ENCODE peak calls at places on chromosome 18, in ten cellular contexts. O, E, B, Z, W, V, J, C, R and T are unnamed samples.

GRCh38 chr18:13374468-13375301 is 156.1 kb downstream of the LDLRAD4 start:
- DNase-seq in Z (peak), B (peak), W (no peak), R (no peak), C (no peak), J (no peak), O (no peak), E (no peak), V (no peak), T (peak)

GRCh38 chr18:59141294-59142068 is 1.8 kb downstream of the SEC11C start:
- DNase-seq in Z (no peak), J (no peak), R (no peak), O (no peak), C (no peak), V (no peak), W (no peak), B (peak), E (no peak), T (no peak)

GRCh38 chr18:59149007-59149406 is 9.3 kb downstream of the SEC11C start:
- DNase-seq in Z (no peak), V (no peak), R (no peak), B (no peak), C (no peak), O (no peak), E (no peak), J (no peak), W (no peak), T (peak)

GRCh38 chr18:2441544-2441943 is 129.8 kb downstream of the METTL4 start:
- DNase-seq in E (peak), Z (no peak), C (no peak), J (no peak), B (no peak), O (no peak), R (no peak), W (no peak), V (no peak), T (no peak)

GRCh38 chr18:63177822-63178525 is 141.6 kb downstream of the BCL2 start:
- DNase-seq in R (no peak), B (peak), V (no peak), O (no peak), W (no peak), E (no peak), J (peak), Z (no peak), C (no peak), T (no peak)

GRCh38 chr18:54762386-54762785 is 65.9 kb upstream of the RAB27B start:
- DNase-seq in Z (no peak), B (peak), J (no peak), R (no peak), V (no peak), E (no peak), C (no peak), O (no peak), W (no peak), T (no peak)

GRCh38 chr18:28365406-28365805 is 188.5 kb upstream of the CDH2 start:
- DNase-seq in J (no peak), R (no peak), V (no peak), C (no peak), W (no peak), Z (no peak), B (no peak), O (no peak), E (peak), T (no peak)

GRCh38 chr18:75208836-75209128 is 157 bp downstream of the PTGR3 start:
- DNase-seq in J (no peak), O (no peak), E (no peak), R (no peak), B (no peak), Z (no peak), W (no peak), V (no peak), C (peak), T (no peak)

GRCh38 chr18:59898093-59898492 is 1.7 kb upstream of the PMAIP1 start:
- DNase-seq in C (no peak), B (no peak), O (no peak), E (no peak), R (no peak), W (no peak), J (no peak), Z (no peak), V (no peak), T (no peak)

GRCh38 chr18:63867368-63867767 is 20.1 kb upstream of the SERPINB2 start:
- DNase-seq in Z (no peak), W (no peak), R (no peak), J (no peak), B (no peak), V (no peak), O (no peak), C (no peak), E (no peak), T (no peak)

GRCh38 chr18:39453882-39454281 is 1888.3 kb upstream of the CELF4 start:
- DNase-seq in V (peak), B (peak), C (peak), E (peak), R (no peak), Z (no peak), J (no peak), W (peak), O (no peak), T (no peak)

GRCh38 chr18:54358495-54358793 is 738 bp downstream of the C18orf54 start:
- DNase-seq in V (no peak), W (no peak), B (no peak), O (no peak), C (no peak), J (no peak), R (no peak), E (peak), Z (peak), T (no peak)

GRCh38 chr18:45449761-45450227 is 165.5 kb upstream of the SLC14A2 start:
- DNase-seq in Z (no peak), E (no peak), O (no peak), V (peak), C (peak), R (no peak), J (peak), B (no peak), W (no peak), T (no peak)

GRCh38 chr18:54608008-54608642 is 17.1 kb downstream of the DYNAP start:
- DNase-seq in B (peak), W (no peak), J (no peak), Z (no peak), O (no peak), R (no peak), C (no peak), E (peak), V (no peak), T (no peak)

GRCh38 chr18:3455938-3456685 is 6.1 kb downstream of the TGIF1 start:
- DNase-seq in W (no peak), C (no peak), R (no peak), B (peak), O (no peak), J (peak), Z (no peak), E (peak), V (no peak), T (no peak)

GRCh38 chr18:26307161-26307773 is 81.0 kb downstream of the TAF4B start:
- DNase-seq in Z (peak), J (peak), W (peak), C (peak), O (no peak), V (no peak), R (peak), B (peak), E (peak), T (peak)

GRCh38 chr18:44231936-44232335 is 448.8 kb upstream of the SETBP1 start:
- DNase-seq in V (no peak), J (no peak), R (no peak), C (no peak), E (no peak), Z (no peak), B (no peak), W (no peak), O (no peak), T (no peak)

GRCh38 chr18:36814994-36815393 is 13.8 kb downstream of the TPGS2 start:
- DNase-seq in Z (no peak), R (no peak), E (no peak), C (no peak), J (no peak), V (no peak), B (peak), O (no peak), W (no peak), T (no peak)

GRCh38 chr18:22683196-22683676 is 249.9 kb upstream of the RBBP8 start:
- DNase-seq in J (peak), O (peak), Z (peak), V (peak), R (no peak), E (peak), C (peak), B (peak), W (peak), T (no peak)

GRCh38 chr18:80183273-80184050 is 63.9 kb downstream of the PARD6G start:
- DNase-seq in C (no peak), R (no peak), W (no peak), E (no peak), B (no peak), V (no peak), Z (no peak), J (no peak), O (no peak), T (no peak)

GRCh38 chr18:62850619-62851306 is 135.4 kb downstream of the PHLPP1 start:
- DNase-seq in R (no peak), O (no peak), C (no peak), E (no peak), V (no peak), Z (no peak), B (no peak), J (no peak), W (no peak), T (no peak)

GRCh38 chr18:9731380-9731779 is 23.3 kb downstream of the RAB31 start:
- DNase-seq in J (no peak), O (no peak), V (no peak), W (no peak), C (peak), R (no peak), E (peak), B (no peak), Z (no peak), T (no peak)

GRCh38 chr18:71899183-71899582 is 645.0 kb downstream of the CBLN2 start:
- DNase-seq in J (no peak), V (no peak), B (no peak), W (no peak), O (no peak), C (no peak), Z (no peak), E (no peak), R (no peak), T (no peak)

GRCh38 chr18:30800800-30801199 is 241.7 kb downstream of the DSC3 start:
- DNase-seq in W (no peak), E (no peak), Z (no peak), O (no peak), J (no peak), B (no peak), C (no peak), R (no peak), V (no peak), T (no peak)

GRCh38 chr18:12236934-12237832 is 17.0 kb upstream of the CIDEA start:
- DNase-seq in R (peak), O (no peak), Z (peak), V (peak), W (no peak), B (peak), E (peak), C (peak), J (peak), T (peak)
- TF ChIP-seq CTCF in R (peak), O (peak), Z (peak), V (peak), W (peak), B (peak), E (peak), C (peak), J (peak), T (peak)

DNA sequence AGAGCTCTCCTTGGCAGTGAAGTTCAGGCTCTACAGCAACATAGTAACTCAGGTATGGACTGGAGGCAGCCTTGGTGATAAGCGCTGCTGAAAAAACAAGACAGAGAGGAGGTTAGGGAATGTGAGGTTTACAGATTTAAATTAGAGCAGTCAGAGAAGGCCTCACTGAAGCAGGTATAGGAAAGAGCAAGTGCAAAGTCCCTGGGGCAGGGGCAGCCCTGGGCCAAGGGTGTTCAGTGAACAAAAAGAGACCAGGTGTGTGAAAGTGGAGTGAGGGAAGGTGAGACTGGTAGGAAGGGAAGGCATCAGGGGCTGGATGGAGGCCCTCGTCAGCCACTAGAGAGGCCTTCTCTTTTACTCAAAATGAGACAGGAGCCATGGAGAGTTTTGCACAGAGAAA is 89.6 kb downstream of the LAMA3 start:
- DNase-seq in E (no peak), V (no peak), B (no peak), W (no peak), R (no peak), C (no peak), O (no peak), J (no peak), Z (no peak), T (no peak)
- TF ChIP-seq CTCF in E (no peak), V (no peak), B (no peak), W (no peak), R (no peak), C (no peak), O (no peak), J (no peak), Z (no peak), T (no peak)

GRCh38 chr18:46675112-46675511 is 18.1 kb upstream of the LOXHD1 start:
- DNase-seq in Z (no peak), E (no peak), B (no peak), R (no peak), V (no peak), W (no peak), C (no peak), O (no peak), J (no peak), T (no peak)

GRCh38 chr18:46678785-46679404 is 21.9 kb upstream of the LOXHD1 start:
- DNase-seq in O (no peak), E (no peak), R (no peak), J (no peak), C (no peak), Z (no peak), W (no peak), B (no peak), V (no peak), T (no peak)

GRCh38 chr18:46679846-46680598 is 23.0 kb upstream of the LOXHD1 start:
- DNase-seq in R (no peak), O (no peak), C (no peak), B (no peak), E (no peak), Z (no peak), J (no peak), W (no peak), V (no peak), T (no peak)

GRCh38 chr18:46676162-46676830 is 19.3 kb upstream of the LOXHD1 start:
- DNase-seq in C (peak), E (no peak), R (peak), J (no peak), V (no peak), Z (no peak), B (no peak), O (no peak), W (no peak), T (no peak)

DNA sequence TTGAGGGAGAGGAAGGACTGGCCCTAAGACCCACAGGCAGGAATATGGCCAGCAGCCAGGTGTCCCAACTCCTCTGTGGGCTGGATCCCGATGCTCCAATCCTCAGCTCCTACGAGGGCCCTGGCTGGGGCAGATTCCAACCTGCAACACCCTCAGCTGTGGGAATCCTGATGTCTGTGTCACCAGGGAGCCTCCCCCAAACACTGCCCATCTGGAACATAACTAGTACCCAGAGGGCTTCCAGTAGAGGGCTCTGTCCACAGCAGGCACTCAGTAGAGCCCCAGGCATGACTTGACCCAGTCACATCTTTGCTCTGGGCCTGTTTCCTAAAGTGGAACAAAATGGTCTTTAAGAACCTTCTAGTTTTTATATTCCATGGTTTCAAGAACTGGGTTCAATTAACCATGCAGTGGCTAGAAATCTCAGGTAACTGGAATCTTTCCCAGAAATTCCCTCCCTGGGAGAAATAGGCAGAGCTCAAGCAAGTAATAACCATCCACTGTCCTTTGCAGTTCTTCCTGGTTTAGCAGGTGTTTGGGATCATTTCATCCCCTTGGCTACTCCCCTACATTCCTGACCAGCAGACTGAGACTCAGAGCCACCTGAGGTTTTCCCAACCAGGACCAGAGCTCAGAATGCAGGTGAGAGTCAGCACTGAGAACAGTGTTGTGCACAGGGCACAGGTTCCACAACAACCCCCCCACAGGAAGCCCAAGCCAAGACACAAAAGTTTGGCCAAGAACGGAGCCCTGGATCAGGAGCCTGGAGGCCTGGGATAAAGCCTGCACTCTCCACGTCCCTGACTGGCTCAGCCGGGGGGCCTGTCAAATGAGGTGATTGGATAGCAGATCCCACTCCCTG is 20.8 kb upstream of the LOXHD1 start:
- DNase-seq in E (no peak), O (no peak), W (no peak), Z (no peak), R (no peak), C (peak), J (no peak), V (no peak), B (peak), T (peak)
- TF ChIP-seq CTCF in E (no peak), O (no peak), W (no peak), Z (no peak), R (no peak), C (no peak), J (no peak), V (peak), B (peak), T (no peak)

GRCh38 chr18:73780218-73780617 is 367.4 kb downstream of the FBXO15 start:
- DNase-seq in E (no peak), V (no peak), W (no peak), B (no peak), C (no peak), Z (no peak), J (no peak), O (no peak), R (no peak), T (no peak)

GRCh38 chr18:73777356-73778051 is 370.1 kb downstream of the FBXO15 start:
- DNase-seq in B (no peak), R (no peak), J (no peak), C (no peak), W (no peak), O (no peak), E (no peak), V (no peak), Z (no peak), T (no peak)

GRCh38 chr18:73778052-73778395 is 369.6 kb downstream of the FBXO15 start:
- DNase-seq in Z (no peak), O (no peak), J (no peak), V (no peak), E (no peak), C (no peak), R (no peak), W (no peak), B (no peak), T (no peak)

DNA sequence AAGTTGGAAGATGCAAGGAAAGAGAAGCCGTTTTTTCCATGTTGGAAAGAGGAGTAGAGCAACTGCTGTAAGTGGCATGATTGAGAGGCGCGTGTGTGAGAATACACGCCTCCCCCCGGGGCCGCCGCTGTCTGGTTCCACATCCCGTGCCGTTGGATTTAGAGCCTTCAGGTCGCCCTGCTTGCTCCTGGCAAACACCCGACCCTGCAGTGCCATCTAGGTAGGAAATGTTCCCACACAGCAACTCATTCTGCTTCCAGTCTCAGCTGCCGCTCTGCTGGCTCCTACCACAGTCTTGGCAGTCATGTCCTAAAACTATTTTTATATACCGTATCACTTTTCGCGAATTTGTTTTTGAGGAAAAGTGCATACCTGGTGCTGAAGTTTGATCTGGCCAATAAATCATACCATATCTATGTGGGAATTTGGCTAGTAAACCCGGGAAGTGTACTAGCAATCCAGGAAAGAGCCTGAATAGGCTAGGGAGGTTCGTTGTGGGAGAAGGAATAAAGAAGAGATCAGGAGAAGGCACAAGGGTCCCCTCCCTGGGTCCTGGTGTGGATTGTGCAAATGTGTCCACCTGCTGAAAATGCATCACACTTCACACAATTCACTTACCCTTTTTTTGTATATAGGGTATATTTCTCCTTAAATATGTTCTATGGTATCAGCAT is 372.7 kb downstream of the FBXO15 start:
- DNase-seq in W (no peak), B (peak), O (peak), E (no peak), C (no peak), V (peak), Z (peak), R (peak), J (no peak), T (no peak)
- TF ChIP-seq CTCF in W (no peak), B (no peak), O (peak), E (no peak), C (no peak), V (no peak), Z (peak), R (no peak), J (no peak), T (no peak)

GRCh38 chr18:49059028-49059670 is 108.4 kb upstream of the SMAD7 start:
- DNase-seq in R (no peak), V (no peak), Z (no peak), O (no peak), E (peak), B (no peak), C (no peak), J (no peak), W (no peak), T (no peak)
- TF ChIP-seq CTCF in R (no peak), V (no peak), Z (peak), O (peak), E (peak), B (peak), C (no peak), J (no peak), W (peak), T (peak)

GRCh38 chr18:8450898-8451665 is 158.2 kb upstream of the RAB12 start:
- DNase-seq in E (no peak), R (no peak), B (no peak), C (no peak), J (no peak), V (peak), W (no peak), O (no peak), Z (no peak), T (no peak)
- TF ChIP-seq CTCF in E (no peak), R (no peak), B (no peak), C (no peak), J (no peak), V (no peak), W (no peak), O (no peak), Z (no peak), T (no peak)

DNA sequence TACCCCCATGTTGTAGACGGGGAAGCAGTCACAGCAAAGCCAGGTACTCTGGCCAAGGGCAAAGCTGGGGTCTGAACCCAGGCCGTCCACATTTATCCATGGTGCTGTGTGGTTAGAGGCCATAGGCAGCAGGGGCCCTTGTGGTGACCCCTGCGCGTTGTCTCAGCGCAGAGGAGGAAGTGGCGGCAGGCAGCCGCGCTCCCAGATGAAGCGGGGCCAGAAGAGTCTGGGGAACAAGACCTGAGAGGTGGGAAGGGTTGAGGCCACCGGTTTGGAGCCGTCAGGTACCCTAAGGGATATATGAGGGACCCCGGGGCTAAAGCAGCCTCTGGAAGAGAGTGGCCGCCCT is 770 bp downstream of the ZNF396 start:
- DNase-seq in V (peak), E (no peak), R (peak), J (peak), W (no peak), Z (no peak), B (no peak), O (no peak), C (peak), T (peak)
- TF ChIP-seq CTCF in V (no peak), E (no peak), R (no peak), J (no peak), W (no peak), Z (no peak), B (no peak), O (no peak), C (no peak), T (no peak)